ENCODE peak calls at places on chromosomes 11 and 22, in eight cellular contexts. One of them, this sample, is unnamed.

GRCh38 chr22:46349681-46350080 is 14.2 kb downstream of the TRMU start:
- DNase-seq in upper lobe of right lung: no peak
- DNase-seq in GM12878: no peak
- DNase-seq in RWPE2: no peak
- DNase-seq in aorta: peak; percentile 31
- DNase-seq in IMR-90: no peak
- DNase-seq in neural progenitor cell: no peak
- DNase-seq in prostate gland: no peak
- DNase-seq in this sample: no peak

GRCh38 chr22:19579880-19580279 is 55.7 kb upstream of the CLDN5 start:
- DNase-seq in neural progenitor cell: no peak
- DNase-seq in upper lobe of right lung: no peak
- DNase-seq in RWPE2: no peak
- DNase-seq in prostate gland: no peak
- DNase-seq in GM12878: peak; percentile 7
- DNase-seq in IMR-90: no peak
- DNase-seq in aorta: no peak
- DNase-seq in this sample: no peak

GRCh38 chr22:39654959-39655579 is 84.5 kb downstream of the CACNA1I start:
- DNase-seq in RWPE2: no peak
- DNase-seq in upper lobe of right lung: no peak
- DNase-seq in IMR-90: no peak
- DNase-seq in GM12878: no peak
- DNase-seq in aorta: no peak
- DNase-seq in prostate gland: no peak
- DNase-seq in neural progenitor cell: no peak
- DNase-seq in this sample: no peak

GRCh38 chr11:66116576-66117361 is 46.7 kb downstream of the PACS1 start:
- DNase-seq in aorta: no peak
- DNase-seq in GM12878: no peak
- DNase-seq in upper lobe of right lung: no peak
- DNase-seq in RWPE2: no peak
- DNase-seq in IMR-90: no peak
- DNase-seq in neural progenitor cell: no peak
- DNase-seq in prostate gland: no peak
- DNase-seq in this sample: no peak

GRCh38 chr22:47091241-47091691 is 328.8 kb downstream of the TBC1D22A start:
- DNase-seq in upper lobe of right lung: no peak
- DNase-seq in RWPE2: no peak
- DNase-seq in aorta: no peak
- DNase-seq in GM12878: no peak
- DNase-seq in prostate gland: no peak
- DNase-seq in neural progenitor cell: peak; percentile 28
- DNase-seq in IMR-90: no peak
- DNase-seq in this sample: no peak

GRCh38 chr22:46537946-46538815 is 761 bp upstream of the CELSR1 start:
- DNase-seq in prostate gland: no peak
- DNase-seq in RWPE2: no peak
- DNase-seq in aorta: no peak
- DNase-seq in IMR-90: peak; percentile 27
- DNase-seq in upper lobe of right lung: peak; percentile 83
- DNase-seq in neural progenitor cell: peak; percentile 79
- DNase-seq in GM12878: no peak
- DNase-seq in this sample: peak; percentile 20

GRCh38 chr11:10844816-10845215 is 13.0 kb downstream of the ZBED5 start:
- DNase-seq in RWPE2: no peak
- DNase-seq in neural progenitor cell: no peak
- DNase-seq in aorta: no peak
- DNase-seq in upper lobe of right lung: no peak
- DNase-seq in prostate gland: no peak
- DNase-seq in IMR-90: no peak
- DNase-seq in GM12878: no peak
- DNase-seq in this sample: no peak

GRCh38 chr11:106998644-106999043 is 19.6 kb downstream of the GUCY1A2 start:
- DNase-seq in neural progenitor cell: no peak
- DNase-seq in RWPE2: no peak
- DNase-seq in IMR-90: no peak
- DNase-seq in prostate gland: no peak
- DNase-seq in aorta: no peak
- DNase-seq in GM12878: no peak
- DNase-seq in upper lobe of right lung: no peak
- DNase-seq in this sample: no peak

GRCh38 chr11:8260202-8260996 is 3.3 kb downstream of the LMO1 start:
- DNase-seq in neural progenitor cell: no peak
- DNase-seq in prostate gland: no peak
- DNase-seq in IMR-90: no peak
- DNase-seq in aorta: no peak
- DNase-seq in GM12878: no peak
- DNase-seq in RWPE2: no peak
- DNase-seq in upper lobe of right lung: peak; percentile 20
- DNase-seq in this sample: no peak

GRCh38 chr11:24386551-24387404 is 110.1 kb upstream of the LUZP2 start:
- DNase-seq in prostate gland: no peak
- DNase-seq in GM12878: no peak
- DNase-seq in neural progenitor cell: peak; percentile 58
- DNase-seq in IMR-90: peak; percentile 68
- DNase-seq in RWPE2: no peak
- DNase-seq in upper lobe of right lung: no peak
- DNase-seq in aorta: no peak
- DNase-seq in this sample: peak; percentile 69

GRCh38 chr11:70493089-70493474 is 94.8 kb downstream of the CTTN start:
- DNase-seq in neural progenitor cell: no peak
- DNase-seq in prostate gland: no peak
- DNase-seq in IMR-90: no peak
- DNase-seq in GM12878: no peak
- DNase-seq in aorta: peak; percentile 15
- DNase-seq in upper lobe of right lung: peak; percentile 38
- DNase-seq in RWPE2: no peak
- DNase-seq in this sample: no peak

GRCh38 chr22:47034076-47034808 is 271.8 kb downstream of the TBC1D22A start:
- DNase-seq in RWPE2: no peak
- DNase-seq in neural progenitor cell: no peak
- DNase-seq in aorta: no peak
- DNase-seq in upper lobe of right lung: peak; percentile 46
- DNase-seq in prostate gland: no peak
- DNase-seq in IMR-90: no peak
- DNase-seq in GM12878: no peak
- DNase-seq in this sample: no peak

GRCh38 chr22:35910013-35910860 is 118.4 kb downstream of the RBFOX2 start:
- DNase-seq in GM12878: no peak
- DNase-seq in RWPE2: no peak
- DNase-seq in IMR-90: no peak
- DNase-seq in aorta: no peak
- DNase-seq in prostate gland: no peak
- DNase-seq in upper lobe of right lung: no peak
- DNase-seq in neural progenitor cell: peak; percentile 50
- DNase-seq in this sample: peak; percentile 45

GRCh38 chr11:107017433-107018227 is 646 bp downstream of the GUCY1A2 start:
- DNase-seq in aorta: peak; percentile 62
- DNase-seq in upper lobe of right lung: peak; percentile 67
- DNase-seq in prostate gland: peak; percentile 27
- DNase-seq in IMR-90: no peak
- DNase-seq in neural progenitor cell: peak; percentile 86
- DNase-seq in GM12878: no peak
- DNase-seq in RWPE2: peak; percentile 34
- DNase-seq in this sample: peak; percentile 44

GRCh38 chr11:111409915-111410314 is 30.8 kb upstream of the POU2AF1 start:
- DNase-seq in GM12878: peak; percentile 85
- DNase-seq in RWPE2: no peak
- DNase-seq in prostate gland: no peak
- DNase-seq in upper lobe of right lung: no peak
- DNase-seq in IMR-90: no peak
- DNase-seq in neural progenitor cell: no peak
- DNase-seq in aorta: no peak
- DNase-seq in this sample: no peak

GRCh38 chr11:35420371-35420770 is 1.0 kb upstream of the SLC1A2 start:
- DNase-seq in RWPE2: no peak
- DNase-seq in upper lobe of right lung: peak; percentile 69
- DNase-seq in prostate gland: no peak
- DNase-seq in IMR-90: no peak
- DNase-seq in aorta: no peak
- DNase-seq in neural progenitor cell: peak; percentile 35
- DNase-seq in GM12878: no peak
- DNase-seq in this sample: no peak

GRCh38 chr11:34512810-34513673 is 552 bp downstream of the ELF5 start:
- DNase-seq in IMR-90: peak; percentile 54
- DNase-seq in prostate gland: peak; percentile 41
- DNase-seq in aorta: no peak
- DNase-seq in upper lobe of right lung: peak; percentile 84
- DNase-seq in neural progenitor cell: peak; percentile 84
- DNase-seq in GM12878: peak; percentile 7
- DNase-seq in RWPE2: no peak
- DNase-seq in this sample: peak; percentile 52

GRCh38 chr11:128365044-128365443 is 222.3 kb downstream of the ETS1 start:
- DNase-seq in RWPE2: no peak
- DNase-seq in upper lobe of right lung: no peak
- DNase-seq in GM12878: no peak
- DNase-seq in IMR-90: peak; percentile 85
- DNase-seq in aorta: no peak
- DNase-seq in neural progenitor cell: peak; percentile 51
- DNase-seq in prostate gland: no peak
- DNase-seq in this sample: peak; percentile 83

GRCh38 chr11:128884054-128884453 is 7.1 kb upstream of the KCNJ5 start:
- DNase-seq in prostate gland: no peak
- DNase-seq in upper lobe of right lung: no peak
- DNase-seq in GM12878: no peak
- DNase-seq in neural progenitor cell: no peak
- DNase-seq in aorta: no peak
- DNase-seq in RWPE2: no peak
- DNase-seq in IMR-90: no peak
- DNase-seq in this sample: no peak

GRCh38 chr11:102452461-102453285 is at the start of gene TMEM123:
- DNase-seq in GM12878: no peak
- DNase-seq in aorta: peak; percentile 87
- DNase-seq in upper lobe of right lung: peak; percentile 93
- DNase-seq in prostate gland: peak; percentile 78
- DNase-seq in IMR-90: peak; percentile 58
- DNase-seq in RWPE2: peak; percentile 65
- DNase-seq in neural progenitor cell: peak; percentile 90
- DNase-seq in this sample: peak; percentile 62
- H3K4me1 ChIP-seq in GM12878: peaks cover 18% of the 10 kb centered on the region
- H3K4me1 ChIP-seq in aorta: no peaks in the 10 kb centered on the region
- H3K4me1 ChIP-seq in upper lobe of right lung: peaks cover 33% of the 10 kb centered on the region
- H3K4me1 ChIP-seq in prostate gland: no peaks in the 10 kb centered on the region
- H3K4me1 ChIP-seq in IMR-90: peaks cover 13% of the 10 kb centered on the region
- H3K4me1 ChIP-seq in RWPE2: peaks cover 30% of the 10 kb centered on the region
- H3K4me1 ChIP-seq in neural progenitor cell: peaks cover 46% of the 10 kb centered on the region
- H3K4me1 ChIP-seq in this sample: peaks cover 10% of the 10 kb centered on the region

GRCh38 chr22:48357961-48358360 is 1469.7 kb downstream of the BRD1 start:
- DNase-seq in prostate gland: no peak
- DNase-seq in neural progenitor cell: no peak
- DNase-seq in aorta: no peak
- DNase-seq in GM12878: no peak
- DNase-seq in RWPE2: peak; percentile 38
- DNase-seq in upper lobe of right lung: peak; percentile 20
- DNase-seq in IMR-90: no peak
- DNase-seq in this sample: no peak
- H3K4me1 ChIP-seq in prostate gland: no peaks in the 10 kb centered on the region
- H3K4me1 ChIP-seq in neural progenitor cell: peaks cover 16% of the 10 kb centered on the region
- H3K4me1 ChIP-seq in aorta: no peaks in the 10 kb centered on the region
- H3K4me1 ChIP-seq in GM12878: no peaks in the 10 kb centered on the region
- H3K4me1 ChIP-seq in RWPE2: no peaks in the 10 kb centered on the region
- H3K4me1 ChIP-seq in upper lobe of right lung: no peaks in the 10 kb centered on the region
- H3K4me1 ChIP-seq in IMR-90: no peaks in the 10 kb centered on the region
- H3K4me1 ChIP-seq in this sample: no peaks in the 10 kb centered on the region

GRCh38 chr11:94793822-94794221 is 25.7 kb downstream of the AMOTL1 start:
- DNase-seq in prostate gland: no peak
- DNase-seq in GM12878: no peak
- DNase-seq in upper lobe of right lung: no peak
- DNase-seq in IMR-90: peak; percentile 81
- DNase-seq in aorta: no peak
- DNase-seq in RWPE2: no peak
- DNase-seq in neural progenitor cell: no peak
- DNase-seq in this sample: peak; percentile 62

GRCh38 chr11:94793002-94793401 is 24.8 kb downstream of the AMOTL1 start:
- DNase-seq in RWPE2: no peak
- DNase-seq in GM12878: no peak
- DNase-seq in neural progenitor cell: no peak
- DNase-seq in upper lobe of right lung: no peak
- DNase-seq in aorta: no peak
- DNase-seq in IMR-90: peak; percentile 65
- DNase-seq in prostate gland: no peak
- DNase-seq in this sample: peak; percentile 43

GRCh38 chr11:94790771-94791180 is 22.6 kb downstream of the AMOTL1 start:
- DNase-seq in IMR-90: peak; percentile 55
- DNase-seq in upper lobe of right lung: no peak
- DNase-seq in prostate gland: no peak
- DNase-seq in RWPE2: no peak
- DNase-seq in GM12878: no peak
- DNase-seq in aorta: no peak
- DNase-seq in neural progenitor cell: no peak
- DNase-seq in this sample: peak; percentile 40

GRCh38 chr11:94792453-94792852 is 24.3 kb downstream of the AMOTL1 start:
- DNase-seq in RWPE2: no peak
- DNase-seq in upper lobe of right lung: no peak
- DNase-seq in GM12878: no peak
- DNase-seq in prostate gland: no peak
- DNase-seq in neural progenitor cell: no peak
- DNase-seq in IMR-90: no peak
- DNase-seq in aorta: no peak
- DNase-seq in this sample: no peak

GRCh38 chr11:94791216-94791889 is 23.2 kb downstream of the AMOTL1 start:
- DNase-seq in aorta: no peak
- DNase-seq in upper lobe of right lung: no peak
- DNase-seq in IMR-90: no peak
- DNase-seq in prostate gland: no peak
- DNase-seq in neural progenitor cell: no peak
- DNase-seq in GM12878: no peak
- DNase-seq in RWPE2: no peak
- DNase-seq in this sample: no peak
- H3K4me1 ChIP-seq in aorta: peaks cover 29% of the 10 kb centered on the region
- H3K4me1 ChIP-seq in upper lobe of right lung: peaks cover 76% of the 10 kb centered on the region
- H3K4me1 ChIP-seq in IMR-90: peaks cover 42% of the 10 kb centered on the region
- H3K4me1 ChIP-seq in prostate gland: peaks cover 7% of the 10 kb centered on the region
- H3K4me1 ChIP-seq in neural progenitor cell: no peaks in the 10 kb centered on the region
- H3K4me1 ChIP-seq in GM12878: no peaks in the 10 kb centered on the region
- H3K4me1 ChIP-seq in RWPE2: peaks cover 69% of the 10 kb centered on the region
- H3K4me1 ChIP-seq in this sample: peaks cover 43% of the 10 kb centered on the region

GRCh38 chr11:3134651-3135490 is 30.2 kb downstream of the OSBPL5 start:
- DNase-seq in neural progenitor cell: no peak
- DNase-seq in GM12878: no peak
- DNase-seq in upper lobe of right lung: peak; percentile 62
- DNase-seq in IMR-90: no peak
- DNase-seq in aorta: peak; percentile 44
- DNase-seq in prostate gland: no peak
- DNase-seq in RWPE2: peak; percentile 68
- DNase-seq in this sample: no peak

GRCh38 chr11:3134218-3134621 is 30.9 kb downstream of the OSBPL5 start:
- DNase-seq in GM12878: no peak
- DNase-seq in prostate gland: no peak
- DNase-seq in IMR-90: no peak
- DNase-seq in neural progenitor cell: no peak
- DNase-seq in aorta: peak; percentile 46
- DNase-seq in RWPE2: peak; percentile 49
- DNase-seq in upper lobe of right lung: peak; percentile 51
- DNase-seq in this sample: no peak

GRCh38 chr11:3132831-3133455 is 32.2 kb downstream of the OSBPL5 start:
- DNase-seq in prostate gland: no peak
- DNase-seq in neural progenitor cell: no peak
- DNase-seq in RWPE2: peak; percentile 49
- DNase-seq in IMR-90: no peak
- DNase-seq in aorta: peak; percentile 30
- DNase-seq in GM12878: no peak
- DNase-seq in upper lobe of right lung: peak; percentile 35
- DNase-seq in this sample: no peak

GRCh38 chr11:3132271-3132781 is 32.8 kb downstream of the OSBPL5 start:
- DNase-seq in prostate gland: no peak
- DNase-seq in neural progenitor cell: no peak
- DNase-seq in GM12878: no peak
- DNase-seq in RWPE2: peak; percentile 42
- DNase-seq in IMR-90: no peak
- DNase-seq in aorta: no peak
- DNase-seq in upper lobe of right lung: peak; percentile 37
- DNase-seq in this sample: no peak

GRCh38 chr11:3133456-3134217 is 31.5 kb downstream of the OSBPL5 start:
- DNase-seq in upper lobe of right lung: peak; percentile 46
- DNase-seq in aorta: peak; percentile 40
- DNase-seq in GM12878: no peak
- DNase-seq in RWPE2: peak; percentile 32
- DNase-seq in IMR-90: no peak
- DNase-seq in prostate gland: no peak
- DNase-seq in neural progenitor cell: no peak
- DNase-seq in this sample: no peak
- H3K4me1 ChIP-seq in upper lobe of right lung: no peaks in the 10 kb centered on the region
- H3K4me1 ChIP-seq in aorta: no peaks in the 10 kb centered on the region
- H3K4me1 ChIP-seq in GM12878: no peaks in the 10 kb centered on the region
- H3K4me1 ChIP-seq in RWPE2: peaks cover 5% of the 10 kb centered on the region
- H3K4me1 ChIP-seq in IMR-90: peaks cover 2% of the 10 kb centered on the region
- H3K4me1 ChIP-seq in prostate gland: no peaks in the 10 kb centered on the region
- H3K4me1 ChIP-seq in neural progenitor cell: peaks cover 26% of the 10 kb centered on the region
- H3K4me1 ChIP-seq in this sample: peaks cover 6% of the 10 kb centered on the region

This sample was measured in fibroblast of lung.